ENCODE peak calls at places on chromosomes 12 and 14, in four cellular contexts. U is GM12878, K is K562, A is HepG2. C is an unnamed sample.

GRCh38 chr12:41361791-41362190 is 173.7 kb downstream of the PDZRN4 start:
- DNase-seq in K (no peak), A (no peak), U (no peak), C (no peak)

GRCh38 chr12:114665411-114666181 is 18.4 kb downstream of the TBX3 start:
- DNase-seq in K (no peak), A (no peak), U (no peak), C (no peak)

GRCh38 chr12:15691372-15691771 is 97.8 kb downstream of the EPS8 start:
- DNase-seq in A (no peak), K (no peak), U (no peak), C (no peak)

GRCh38 chr12:57511588-57512325 is 8.6 kb downstream of the DDIT3 start:
- DNase-seq in K (no peak), U (no peak), A (no peak), C (no peak)

GRCh38 chr14:77110286-77110685 is 12.2 kb downstream of the CIPC start:
- DNase-seq in U (no peak), K (no peak), A (no peak), C (no peak)

GRCh38 chr12:1797991-1798733 is 22.2 kb upstream of the LRTM2 start:
- DNase-seq in U (no peak), K (no peak), A (no peak), C (no peak)

GRCh38 chr12:130933269-130933995 is 20.3 kb upstream of the ADGRD1 start:
- DNase-seq in K (no peak), A (no peak), U (no peak), C (no peak)

GRCh38 chr12:25236190-25236589 is 14.5 kb downstream of the KRAS start:
- DNase-seq in K (no peak), U (no peak), A (no peak), C (no peak)

GRCh38 chr14:55699131-55700057 is 119.4 kb downstream of the KTN1 start:
- DNase-seq in K (no peak), U (no peak), A (peak; percentile 6), C (no peak)

GRCh38 chr14:33781267-33781666 is 169.6 kb downstream of the EGLN3 start:
- DNase-seq in U (no peak), K (no peak), A (no peak), C (no peak)

GRCh38 chr12:106780010-106780625 is 5.6 kb downstream of the RIC8B start:
- DNase-seq in K (peak; percentile 68), A (no peak), U (no peak), C (no peak)

GRCh38 chr12:89827592-89827991 is 119.0 kb upstream of the ATP2B1 start:
- DNase-seq in U (no peak), A (no peak), K (peak; percentile 58), C (no peak)

GRCh38 chr12:14884458-14884878 is 1.2 kb downstream of the MGP start:
- DNase-seq in K (no peak), U (peak; percentile 70), A (no peak), C (no peak)

GRCh38 chr12:124392991-124393790 is 98.3 kb downstream of the RFLNA start:
- DNase-seq in U (no peak), A (no peak), K (no peak), C (no peak)

GRCh38 chr12:53791735-53792326 is 40.1 kb upstream of the CISTR start:
- DNase-seq in A (no peak), U (no peak), K (peak; percentile 49), C (peak; percentile 62)

GRCh38 chr12:21831671-21832357 is 57.3 kb upstream of the KCNJ8 start:
- DNase-seq in K (no peak), A (no peak), U (no peak), C (no peak)

GRCh38 chr14:34693228-34693939 is 21.0 kb downstream of the CFL2 start:
- DNase-seq in U (no peak), K (peak; percentile 68), A (peak; percentile 45), C (peak; percentile 76)

GRCh38 chr12:68080577-68080976 is 79.0 kb downstream of the IFNG start:
- DNase-seq in U (no peak), A (no peak), K (no peak), C (no peak)

GRCh38 chr14:105563347-105563737 is 37.0 kb downstream of the TMEM121 start:
- DNase-seq in K (no peak), A (no peak), U (no peak), C (no peak)

GRCh38 chr12:79884401-79885006 is 50.4 kb downstream of the PPP1R12A start:
- DNase-seq in A (no peak), K (no peak), U (no peak), C (no peak)

GRCh38 chr12:112854344-112854743 is 52.4 kb upstream of the OAS1 start:
- DNase-seq in A (no peak), U (no peak), K (no peak), C (no peak)

GRCh38 chr14:100568164-100568997 is 18.8 kb downstream of the BEGAIN start:
- DNase-seq in K (no peak), U (no peak), A (no peak), C (peak; percentile 35)

GRCh38 chr12:14111230-14111865 is 129.9 kb upstream of the GRIN2B start:
- DNase-seq in U (peak; percentile 33), K (no peak), A (peak; percentile 1), C (peak; percentile 42)

GRCh38 chr14:58353516-58354299 is 42.0 kb upstream of the TOMM20L start:
- DNase-seq in K (no peak), A (no peak), U (no peak), C (no peak)

GRCh38 chr12:68236421-68237059 is 10.9 kb upstream of the IL26 start:
- DNase-seq in U (peak; percentile 40), A (peak; percentile 27), K (peak; percentile 59), C (no peak)

GRCh38 chr14:80926706-80927384 is 14.7 kb downstream of the CEP128 start:
- DNase-seq in U (no peak), K (no peak), A (no peak), C (no peak)

GRCh38 chr14:32203928-32204357 is 874 bp upstream of the RNU6-8 start:
- DNase-seq in K (peak; percentile 15), U (no peak), A (peak; percentile 31), C (no peak)

GRCh38 chr12:113519464-113520191 is 48.0 kb upstream of the LHX5 start:
- DNase-seq in K (no peak), A (no peak), U (no peak), C (no peak)

GRCh38 chr14:99822800-99823455 is 29.7 kb downstream of the EML1 start:
- DNase-seq in A (no peak), K (no peak), U (no peak), C (no peak)

GRCh38 chr14:92717571-92718042 is 30.8 kb downstream of the LGMN start:
- DNase-seq in U (no peak), K (no peak), A (no peak), C (no peak)

GRCh38 chr12:73342733-73343132 is 1070.6 kb downstream of the TRHDE start:
- DNase-seq in K (no peak), U (no peak), A (no peak), C (no peak)

GRCh38 chr14:68255697-68256178 is 436.2 kb downstream of the RAD51B start:
- DNase-seq in K (no peak), A (no peak), U (no peak), C (no peak)

GRCh38 chr12:121697093-121697698 is 15.4 kb upstream of the TMEM120B start:
- DNase-seq in A (peak; percentile 53), K (peak; percentile 65), U (no peak), C (no peak)

GRCh38 chr12:17609152-17609551 is 480.8 kb downstream of the RERGL start:
- DNase-seq in K (no peak), U (no peak), A (no peak), C (no peak)

GRCh38 chr12:121575952-121576615 is 4.7 kb downstream of the KDM2B start:
- DNase-seq in K (no peak), A (no peak), U (no peak), C (no peak)

GRCh38 chr14:96393292-96393691 is 1.4 kb downstream of the AK7 start:
- DNase-seq in A (no peak), U (no peak), K (no peak), C (no peak)
- TF ChIP-seq ETV6 in A (no peak), U (no peak), K (no peak), C (no peak)

GRCh38 chr12:46207644-46208043 is 61.2 kb downstream of the SLC38A1 start:
- DNase-seq in U (no peak), K (no peak), A (no peak), C (no peak)
- TF ChIP-seq CBFB in U (no peak), K (no peak), A (no peak), C (no peak)

GRCh38 chr12:55728185-55728931 is 451 bp downstream of the CD63 start:
- DNase-seq in A (no peak), K (peak; percentile 65), U (no peak), C (peak; percentile 34)
- TF ChIP-seq ETV6 in A (no peak), K (no peak), U (no peak), C (no peak)

GRCh38 chr14:75022655-75023054 is 19.9 kb downstream of the EIF2B2 start:
- DNase-seq in K (peak; percentile 19), U (no peak), A (peak; percentile 40), C (peak; percentile 48)
- TF ChIP-seq CBFB in K (no peak), U (no peak), A (no peak), C (no peak)

DNA sequence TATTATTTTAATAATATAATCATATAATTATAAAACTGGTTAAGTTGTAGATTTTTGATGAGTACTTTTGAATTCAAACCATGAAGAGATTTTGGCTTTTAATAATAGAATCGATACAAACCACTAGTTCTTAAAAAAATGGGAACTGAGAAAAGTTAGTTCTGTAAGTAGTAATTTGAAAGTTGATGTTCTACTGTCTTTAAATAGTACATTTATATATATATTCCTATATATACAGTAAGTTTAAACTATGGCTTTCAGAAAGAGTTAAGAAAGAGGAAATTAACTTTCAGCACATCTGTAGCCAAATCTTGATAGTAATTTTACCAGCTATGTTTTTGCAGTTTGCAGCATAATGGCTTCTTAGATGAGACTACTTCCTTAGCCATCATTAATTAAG is 7.8 kb downstream of the LRRK2 start:
- DNase-seq in K (no peak), U (no peak), A (no peak), C (no peak)
- TF ChIP-seq ETV6 in K (no peak), U (no peak), A (no peak), C (no peak)

GRCh38 chr12:32390572-32391219 is 8.7 kb upstream of the FGD4 start:
- DNase-seq in U (no peak), A (peak; percentile 53), K (no peak), C (peak; percentile 60)
- TF ChIP-seq CBFB in U (no peak), A (no peak), K (no peak), C (no peak)

DNA sequence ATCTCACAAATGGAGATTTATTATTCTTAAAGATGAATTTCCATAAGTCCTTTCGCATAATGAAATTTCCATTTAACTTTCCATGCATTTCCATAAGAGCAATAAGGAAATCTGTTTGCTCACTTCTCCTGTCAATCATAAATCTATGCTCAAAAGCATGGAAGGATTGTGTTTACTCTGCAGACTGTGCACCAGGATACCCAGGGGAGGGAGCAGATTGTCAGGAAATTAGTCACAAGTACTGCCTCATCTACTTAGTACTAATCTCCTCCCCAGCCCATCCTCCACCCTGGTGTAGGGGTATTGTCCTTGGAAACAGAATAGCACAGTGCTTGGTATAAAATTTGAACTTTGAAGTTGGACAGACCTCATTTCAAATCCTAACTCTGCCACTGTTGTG is 24.2 kb downstream of the PTGER2 start:
- DNase-seq in A (peak; percentile 10), K (no peak), U (no peak), C (no peak)
- TF ChIP-seq ETV6 in A (no peak), K (no peak), U (no peak), C (no peak)

C was measured in WTC11.